ENCODE peak calls at places on chromosomes 16 and 17, in ten cellular contexts. E is ureter; Y is hippocampal formation; G is NCI-H2171 treated with DMSO at 0.1 percent for 48 hours; J is NCI-H748 treated with DMSO at 0.1 percent for 48 hours; X is NCI-H2227 treated with DMSO at 0.1 percent for 48 hours; D is SIG-M5; Q is naive thymus-derived CD8-positive, alpha-beta T cell; A is activated naive CD8-positive, alpha-beta T cell treated with anti-CD3 and anti-CD28 coated beads for 36 hours; C is caudate nucleus. I is an unnamed sample.

GRCh38 chr17:68053237-68054030 is 17.9 kb downstream of the KPNA2 start:
- DNase-seq in E (peak; percentile 50), G (no peak), A (no peak), C (no peak), D (no peak), X (no peak), Y (no peak), Q (no peak), J (no peak), I (peak; percentile 90)

GRCh38 chr16:27843800-27844199 is 219.7 kb downstream of the GSG1L start:
- DNase-seq in E (no peak), C (no peak), Y (no peak), Q (no peak), J (no peak), A (no peak), X (no peak), G (no peak), D (no peak), I (no peak)

GRCh38 chr16:88790312-88791150 is 5.5 kb upstream of the PIEZO1 start:
- DNase-seq in X (no peak), G (no peak), C (no peak), E (no peak), J (no peak), A (no peak), Q (peak; percentile 49), Y (no peak), D (no peak), I (no peak)

GRCh38 chr17:18143044-18143936 is 34.7 kb downstream of the MYO15A start:
- DNase-seq in C (no peak), A (no peak), X (no peak), Y (no peak), J (no peak), E (no peak), D (no peak), Q (no peak), G (no peak), I (peak; percentile 19)

GRCh38 chr17:4584125-4584834 is at the start of gene SMTNL2:
- DNase-seq in D (no peak), C (no peak), A (peak; percentile 37), G (peak; percentile 63), Q (no peak), Y (no peak), J (no peak), E (no peak), X (no peak), I (no peak)

GRCh38 chr16:24721830-24722238 is 7.6 kb upstream of the TNRC6A start:
- DNase-seq in D (no peak), J (no peak), G (no peak), C (no peak), X (no peak), Y (no peak), Q (no peak), E (no peak), A (peak; percentile 47), I (no peak)

GRCh38 chr16:26365555-26365954 is 673.8 kb downstream of the HS3ST4 start:
- DNase-seq in A (no peak), Q (no peak), J (no peak), Y (no peak), D (no peak), C (peak; percentile 10), G (peak; percentile 1), E (no peak), X (no peak), I (no peak)

GRCh38 chr17:10292057-10292931 is 80.5 kb downstream of the MYH13 start:
- DNase-seq in G (no peak), A (no peak), X (no peak), J (no peak), C (no peak), Q (no peak), Y (no peak), E (no peak), D (no peak), I (peak; percentile 84)

GRCh38 chr16:1895949-1896675 is 22.1 kb downstream of the HS3ST6 start:
- DNase-seq in E (no peak), G (no peak), Q (no peak), D (no peak), J (no peak), Y (no peak), X (no peak), A (no peak), C (no peak), I (no peak)

GRCh38 chr16:10386517-10387377 is 886 bp downstream of the ATF7IP2 start:
- DNase-seq in E (no peak), X (no peak), Y (no peak), J (no peak), A (no peak), G (no peak), Q (peak; percentile 19), C (no peak), D (no peak), I (peak; percentile 17)

GRCh38 chr16:28534542-28535373 is 4.0 kb downstream of the NUPR1 start:
- DNase-seq in X (no peak), Q (peak; percentile 28), G (no peak), D (peak; percentile 75), J (no peak), E (no peak), A (no peak), Y (no peak), C (no peak), I (peak; percentile 58)

GRCh38 chr17:1989135-1989534 is 36.0 kb downstream of the RTN4RL1 start:
- DNase-seq in A (no peak), Q (no peak), J (no peak), D (no peak), C (no peak), G (no peak), X (no peak), Y (no peak), E (no peak), I (peak; percentile 96)

GRCh38 chr16:4288148-4288921 is 15.5 kb upstream of the TFAP4 start:
- DNase-seq in Q (peak; percentile 82), J (peak; percentile 13), C (peak; percentile 53), D (no peak), Y (peak; percentile 20), A (peak; percentile 83), X (no peak), G (peak; percentile 60), E (peak; percentile 74), I (peak; percentile 57)

GRCh38 chr16:87076331-87076949 is 240.8 kb downstream of the C16orf95 start:
- DNase-seq in A (no peak), C (no peak), G (no peak), D (no peak), Q (no peak), J (no peak), X (no peak), Y (no peak), E (no peak), I (no peak)

GRCh38 chr16:3950343-3951193 is 70.1 kb upstream of the CREBBP start:
- DNase-seq in A (no peak), Y (no peak), Q (no peak), J (no peak), E (peak; percentile 85), X (no peak), G (peak; percentile 63), D (no peak), C (no peak), I (peak; percentile 98)

GRCh38 chr17:36673068-36673467 is 71.7 kb downstream of the MRM1 start:
- DNase-seq in A (no peak), G (no peak), D (no peak), Q (no peak), C (no peak), E (no peak), X (no peak), Y (no peak), J (no peak), I (no peak)

GRCh38 chr16:49800441-49800840 is 55.5 kb downstream of the ZNF423 start:
- DNase-seq in Q (no peak), Y (no peak), D (no peak), C (no peak), J (no peak), G (peak; percentile 3), E (no peak), X (no peak), A (no peak), I (no peak)

GRCh38 chr16:74053310-74053709 is 243.3 kb upstream of the PSMD7 start:
- DNase-seq in A (no peak), X (no peak), Q (no peak), C (no peak), D (no peak), Y (no peak), G (no peak), E (no peak), J (no peak), I (no peak)

GRCh38 chr17:381941-382643 is 29.5 kb upstream of the RPH3AL start:
- DNase-seq in Y (no peak), X (no peak), Q (no peak), A (no peak), E (no peak), J (no peak), C (no peak), D (no peak), G (no peak), I (no peak)

GRCh38 chr17:72361892-72362291 is 241.1 kb downstream of the SOX9 start:
- DNase-seq in E (no peak), Y (no peak), A (no peak), J (no peak), G (no peak), D (no peak), C (no peak), Q (no peak), X (no peak), I (peak; percentile 39)

GRCh38 chr16:58459344-58460218 is 40.4 kb upstream of the NDRG4 start:
- DNase-seq in G (no peak), Q (no peak), E (no peak), C (no peak), Y (no peak), D (no peak), X (no peak), A (peak; percentile 61), J (no peak), I (peak; percentile 41)

GRCh38 chr16:17572145-17572544 is 101.4 kb upstream of the XYLT1 start:
- DNase-seq in X (no peak), D (no peak), G (no peak), Y (no peak), C (no peak), Q (no peak), A (no peak), E (no peak), J (no peak), I (no peak)

GRCh38 chr17:7833795-7834553 is at the start of gene KDM6B:
- DNase-seq in Q (peak; percentile 95), A (peak; percentile 88), X (peak; percentile 84), D (no peak), J (peak; percentile 93), C (peak; percentile 68), E (peak; percentile 96), G (peak; percentile 84), Y (peak; percentile 83), I (peak; percentile 92)

GRCh38 chr16:79571753-79572544 is 28.6 kb downstream of the MAF start:
- DNase-seq in Q (no peak), X (no peak), E (no peak), D (no peak), J (no peak), Y (no peak), C (no peak), G (no peak), A (no peak), I (no peak)

GRCh38 chr16:17499223-17499902 is 28.6 kb upstream of the XYLT1 start:
- DNase-seq in C (no peak), Q (no peak), A (no peak), Y (no peak), D (no peak), X (no peak), J (no peak), E (no peak), G (no peak), I (no peak)

GRCh38 chr16:85416267-85417109 is 196.6 kb upstream of the GSE1 start:
- DNase-seq in Q (peak; percentile 56), C (no peak), J (peak; percentile 49), D (no peak), X (no peak), Y (no peak), A (peak; percentile 84), G (peak; percentile 69), E (peak; percentile 83), I (peak; percentile 16)

GRCh38 chr17:32909787-32910369 is 18.1 kb upstream of the TMEM98 start:
- DNase-seq in C (no peak), G (peak; percentile 73), J (peak; percentile 21), E (peak; percentile 81), Y (peak; percentile 67), D (no peak), X (peak; percentile 27), A (peak; percentile 42), Q (peak; percentile 15), I (peak; percentile 91)

GRCh38 chr17:72342582-72343527 is 222.0 kb downstream of the SOX9 start:
- DNase-seq in C (peak; percentile 53), Q (no peak), J (no peak), Y (peak; percentile 27), E (peak; percentile 46), D (no peak), X (no peak), G (peak; percentile 16), A (no peak), I (peak; percentile 37)